ENCODE peak calls at places on chromosomes 11 and 22, in eight cellular contexts. O is stimulated activated effector memory CD8-positive, alpha-beta T cell treated with anti-CD3 and anti-CD28 coated beads, Interleukin-12 subunit alpha, Interleukin-12 subunit beta, amount 100 ng/mL, for 72 hours; U is A549; B is GM13976; G is fibroblast of pulmonary artery; K is activated T-cell treated with anti-CD3 and anti-CD28 coated beads, Interleukin-2, amount 50 U/mL, for 24 hours; C is GM04504; L is M059J. N is an unnamed sample.

GRCh38 chr11:95068549-95068948 is 1.8 kb downstream of the SRSF8 start:
- DNase-seq in O (peak), U (peak), B (peak), G (peak), K (peak), C (peak), L (peak), N (peak)

GRCh38 chr11:118615996-118616395 is 8.6 kb downstream of the PHLDB1 start:
- DNase-seq in O (no peak), U (no peak), B (no peak), G (no peak), K (no peak), C (no peak), L (peak), N (no peak)

GRCh38 chr22:38454361-38455062 is 487 bp downstream of the KCNJ4 start:
- DNase-seq in O (no peak), U (no peak), B (peak), G (no peak), K (no peak), C (no peak), L (no peak), N (no peak)

GRCh38 chr11:65555693-65556231 is 2.4 kb downstream of the LTBP3 start:
- DNase-seq in O (no peak), U (peak), B (no peak), G (peak), K (peak), C (peak), L (peak), N (peak)

GRCh38 chr22:38727530-38728451 is 22.0 kb downstream of the GTPBP1 start:
- DNase-seq in O (no peak), U (no peak), B (no peak), G (no peak), K (no peak), C (no peak), L (no peak), N (no peak)

GRCh38 chr22:46081036-46081830 is 69.1 kb upstream of the PPARA start:
- DNase-seq in O (no peak), U (no peak), B (no peak), G (no peak), K (no peak), C (no peak), L (no peak), N (peak)

GRCh38 chr11:78365381-78365792 is 52.2 kb downstream of the GAB2 start:
- DNase-seq in O (no peak), U (no peak), B (no peak), G (peak), K (no peak), C (no peak), L (peak), N (peak)

GRCh38 chr11:34860518-34860917 is 55.7 kb downstream of the APIP start:
- DNase-seq in O (no peak), U (no peak), B (no peak), G (no peak), K (no peak), C (no peak), L (no peak), N (no peak)

GRCh38 chr11:641806-642370 is 4.8 kb downstream of the DRD4 start:
- DNase-seq in O (no peak), U (no peak), B (no peak), G (no peak), K (no peak), C (no peak), L (no peak), N (no peak)

GRCh38 chr11:118282635-118283310 is 18.7 kb upstream of the MPZL2 start:
- DNase-seq in O (no peak), U (no peak), B (no peak), G (no peak), K (no peak), C (no peak), L (no peak), N (no peak)

GRCh38 chr11:21142007-21142406 is 472.6 kb downstream of the NELL1 start:
- DNase-seq in O (no peak), U (no peak), B (no peak), G (no peak), K (no peak), C (no peak), L (no peak), N (no peak)

GRCh38 chr11:60871378-60872061 is 4.2 kb downstream of the ZP1 start:
- DNase-seq in O (no peak), U (no peak), B (no peak), G (peak), K (no peak), C (peak), L (peak), N (peak)

GRCh38 chr11:132430352-132431091 is 1060.1 kb downstream of the NTM start:
- DNase-seq in O (no peak), U (no peak), B (no peak), G (no peak), K (no peak), C (peak), L (peak), N (no peak)

GRCh38 chr11:75513250-75513649 is 12.5 kb downstream of the GDPD5 start:
- DNase-seq in O (no peak), U (peak), B (no peak), G (peak), K (no peak), C (no peak), L (peak), N (no peak)